ENCODE peak calls at places on chromosomes 12 and 14, in six cellular contexts. K is tibial artery; Y is omental fat pad; T is pancreas; P is right lobe of liver; H is activated CD8-positive, alpha-beta T cell treated with anti-CD3 and anti-CD28 coated beads for 36 hours. S is an unnamed sample.

GRCh38 chr14:58832010-58832409 is 194.2 kb downstream of the DACT1 start:
- DNase-seq in K (no peak), Y (no peak), T (no peak), P (no peak), H (no peak), S (no peak)

GRCh38 chr12:64097346-64098105 is 124.6 kb downstream of the KICS2 start:
- DNase-seq in K (no peak), Y (no peak), T (no peak), P (no peak), H (no peak), S (no peak)

GRCh38 chr14:35295845-35296161 is 3.6 kb downstream of the PSMA6 start:
- DNase-seq in K (no peak), Y (no peak), T (no peak), P (no peak), H (no peak), S (no peak)

GRCh38 chr12:124940393-124941169 is 26.1 kb upstream of the UBC start:
- DNase-seq in K (peak), Y (peak), T (peak), P (peak), H (peak), S (peak)

GRCh38 chr12:66688836-66689439 is 10.1 kb upstream of the GRIP1 start:
- DNase-seq in K (no peak), Y (no peak), T (peak), P (no peak), H (peak), S (peak)

GRCh38 chr14:101505216-101505970 is 55.9 kb upstream of the DIO3 start:
- DNase-seq in K (peak), Y (no peak), T (peak), P (peak), H (no peak), S (no peak)

GRCh38 chr12:6346235-6346832 is 4.5 kb upstream of the TNFRSF1A start:
- DNase-seq in K (no peak), Y (no peak), T (no peak), P (no peak), H (no peak), S (no peak)

GRCh38 chr14:101476258-101476930 is 84.9 kb upstream of the DIO3 start:
- DNase-seq in K (peak), Y (peak), T (peak), P (peak), H (no peak), S (no peak)

GRCh38 chr12:2335517-2335916 is 282.7 kb downstream of the CACNA1C start:
- DNase-seq in K (no peak), Y (no peak), T (no peak), P (no peak), H (no peak), S (no peak)

GRCh38 chr12:4909734-4910501 is at the start of gene KCNA1:
- DNase-seq in K (no peak), Y (no peak), T (no peak), P (no peak), H (no peak), S (no peak)

GRCh38 chr12:93109794-93110203 is 180.7 kb upstream of the EEA1 start:
- DNase-seq in K (no peak), Y (no peak), T (no peak), P (no peak), H (peak), S (no peak)

GRCh38 chr12:29752121-29752520 is 31.6 kb downstream of the TMTC1 start:
- DNase-seq in K (no peak), Y (no peak), T (no peak), P (no peak), H (no peak), S (no peak)

GRCh38 chr12:115337693-115338543 is 653.9 kb upstream of the TBX3 start:
- DNase-seq in K (peak), Y (no peak), T (no peak), P (no peak), H (no peak), S (no peak)

GRCh38 chr14:102239231-102239630 is 65.7 kb downstream of the MOK start:
- DNase-seq in K (no peak), Y (no peak), T (no peak), P (no peak), H (no peak), S (no peak)

GRCh38 chr14:28577711-28578131 is 188.9 kb upstream of the FOXG1 start:
- DNase-seq in K (no peak), Y (no peak), T (no peak), P (no peak), H (no peak), S (no peak)

GRCh38 chr14:102320033-102320660 is 601 bp downstream of the ZNF839 start:
- DNase-seq in K (peak), Y (no peak), T (peak), P (peak), H (peak), S (no peak)

GRCh38 chr14:100653409-100653808 is 66.2 kb upstream of the BEGAIN start:
- DNase-seq in K (no peak), Y (no peak), T (no peak), P (no peak), H (peak), S (no peak)

GRCh38 chr14:90198541-90198940 is 57.8 kb upstream of the PSMC1 start:
- DNase-seq in K (no peak), Y (no peak), T (no peak), P (no peak), H (no peak), S (no peak)

GRCh38 chr14:54211562-54212308 is 185.1 kb upstream of the CDKN3 start:
- DNase-seq in K (no peak), Y (no peak), T (no peak), P (no peak), H (no peak), S (no peak)

GRCh38 chr12:10673660-10674384 is at the start of gene STYK1:
- DNase-seq in K (peak), Y (peak), T (peak), P (no peak), H (peak), S (peak)

GRCh38 chr12:101042211-101042610 is 167.8 kb downstream of the SLC5A8 start:
- DNase-seq in K (no peak), Y (no peak), T (peak), P (no peak), H (no peak), S (no peak)

GRCh38 chr12:54631988-54632728 is 2.5 kb downstream of the LACRT start:
- DNase-seq in K (no peak), Y (no peak), T (peak), P (no peak), H (no peak), S (no peak)

GRCh38 chr12:55745361-55746146 is 2.6 kb downstream of the GDF11 start:
- DNase-seq in K (no peak), Y (no peak), T (no peak), P (no peak), H (no peak), S (peak)

GRCh38 chr14:56199976-56200577 is 81.9 kb downstream of the PELI2 start:
- DNase-seq in K (no peak), Y (no peak), T (no peak), P (no peak), H (no peak), S (no peak)

GRCh38 chr12:101829639-101830390 is 944 bp downstream of the GNPTAB start:
- DNase-seq in K (no peak), Y (no peak), T (peak), P (no peak), H (no peak), S (no peak)

GRCh38 chr12:52992699-52993557 is 13.3 kb upstream of the EIF4B start:
- DNase-seq in K (no peak), Y (no peak), T (no peak), P (no peak), H (no peak), S (no peak)

GRCh38 chr12:2414810-2415567 is 362.2 kb downstream of the CACNA1C start:
- DNase-seq in K (no peak), Y (no peak), T (no peak), P (no peak), H (no peak), S (no peak)

GRCh38 chr12:28390716-28391452 is 200.6 kb downstream of the CCDC91 start:
- DNase-seq in K (no peak), Y (no peak), T (no peak), P (no peak), H (no peak), S (no peak)

GRCh38 chr14:34676516-34677211 is 37.7 kb downstream of the CFL2 start:
- DNase-seq in K (no peak), Y (no peak), T (no peak), P (no peak), H (no peak), S (no peak)

GRCh38 chr14:93753647-93754046 is 34.6 kb downstream of the PRIMA1 start:
- DNase-seq in K (no peak), Y (no peak), T (no peak), P (no peak), H (no peak), S (no peak)

GRCh38 chr14:75518625-75519024 is 3.6 kb upstream of the BATF start:
- DNase-seq in K (no peak), Y (no peak), T (no peak), P (no peak), H (peak), S (no peak)

GRCh38 chr12:131896811-131897270 is 2.4 kb downstream of the ULK1 start:
- DNase-seq in K (no peak), Y (peak), T (no peak), P (no peak), H (no peak), S (no peak)

GRCh38 chr12:75480469-75480949 is at the start of gene GLIPR1:
- DNase-seq in K (peak), Y (peak), T (peak), P (peak), H (peak), S (peak)

GRCh38 chr12:92419201-92419600 is 273.6 kb upstream of the BTG1 start:
- DNase-seq in K (no peak), Y (no peak), T (no peak), P (no peak), H (no peak), S (no peak)

GRCh38 chr12:108856428-108857157 is 790 bp downstream of the SSH1 start:
- DNase-seq in K (peak), Y (no peak), T (peak), P (peak), H (peak), S (no peak)

GRCh38 chr12:22307811-22308210 is 26.7 kb downstream of the ST8SIA1 start:
- DNase-seq in K (no peak), Y (no peak), T (no peak), P (no peak), H (no peak), S (no peak)

GRCh38 chr14:68482772-68483395 is 310.0 kb downstream of the ZFP36L1 start:
- DNase-seq in K (no peak), Y (no peak), T (no peak), P (no peak), H (no peak), S (no peak)

GRCh38 chr14:49303952-49304516 is 282.1 kb downstream of the RPS29 start:
- DNase-seq in K (no peak), Y (no peak), T (no peak), P (no peak), H (peak), S (peak)

GRCh38 chr14:91878274-91878673 is 10.9 kb upstream of the TC2N start:
- DNase-seq in K (no peak), Y (no peak), T (no peak), P (no peak), H (no peak), S (no peak)
- TF ChIP-seq CTCF in K (no peak), Y (no peak), T (no peak), P (no peak), H (no peak), S (no peak)

DNA sequence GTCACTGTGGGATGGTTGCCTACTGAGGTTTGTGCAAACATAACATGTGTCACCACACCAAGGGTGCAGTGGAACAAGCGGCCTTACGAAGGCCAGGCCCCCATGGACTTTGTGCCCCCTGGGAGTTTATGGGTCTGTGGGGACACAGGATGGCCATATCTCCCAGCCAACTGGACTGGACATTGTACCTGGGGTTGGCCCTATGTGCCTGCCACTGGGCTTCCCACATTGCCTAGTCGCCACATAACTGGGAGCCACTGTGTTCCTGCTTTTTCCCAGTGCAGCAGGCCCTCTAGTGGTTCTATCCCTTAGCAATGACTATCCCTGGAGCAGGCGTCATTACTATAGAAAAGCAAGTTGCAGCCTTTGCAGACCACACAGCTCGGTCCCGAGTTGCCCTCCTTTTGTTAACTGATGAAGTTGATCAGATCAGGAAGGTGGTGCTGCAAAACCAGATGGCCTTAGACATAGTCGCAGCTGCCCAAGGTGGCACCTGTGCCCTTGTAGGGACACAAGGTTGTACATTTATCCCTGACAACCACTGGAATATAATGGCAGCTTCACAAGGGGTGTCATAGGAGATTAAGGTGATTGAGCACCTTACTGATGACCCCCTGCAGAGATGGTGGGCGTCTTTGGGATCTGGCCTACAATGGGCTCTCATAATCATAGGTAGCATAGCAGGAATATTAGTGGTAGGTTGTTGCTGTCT is 15.2 kb upstream of the RNASE12 start:
- DNase-seq in K (no peak), Y (no peak), T (no peak), P (peak), H (no peak), S (no peak)
- TF ChIP-seq CTCF in K (no peak), Y (no peak), T (no peak), P (peak), H (no peak), S (peak)

DNA sequence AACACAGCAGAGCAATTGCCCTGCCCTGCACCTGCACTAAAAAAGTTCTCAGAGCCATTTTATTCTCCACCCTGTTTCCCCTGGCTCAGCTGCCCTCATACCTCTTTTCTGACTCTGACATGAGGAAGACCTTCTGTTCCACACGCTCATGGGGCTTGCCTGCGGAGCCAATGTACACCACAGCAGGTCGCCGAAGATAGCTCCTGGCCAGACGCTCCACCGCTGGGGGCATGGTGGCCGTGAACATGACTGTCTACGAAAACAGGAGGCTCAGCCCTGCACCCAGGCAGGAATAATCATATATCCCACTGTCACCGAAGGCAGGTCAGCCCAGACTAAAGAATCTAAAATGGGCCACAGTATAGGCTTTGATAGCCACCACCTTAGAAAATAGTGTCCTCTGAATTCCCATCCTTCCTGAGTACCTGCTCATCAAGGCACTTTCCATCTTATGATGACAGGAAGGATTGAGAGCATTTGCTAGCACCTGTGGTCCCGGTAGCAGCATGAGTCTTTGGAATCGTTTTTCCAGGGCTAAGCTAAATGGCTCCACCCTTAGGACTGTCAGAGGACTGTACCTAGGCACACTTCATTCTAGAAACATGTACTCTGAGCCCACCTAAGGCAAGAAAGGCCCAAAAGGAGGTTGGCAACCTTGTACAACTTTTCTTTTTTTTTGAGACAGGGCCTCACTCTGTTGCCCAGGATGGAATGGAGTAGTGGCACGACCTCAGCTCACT is 14.2 kb downstream of the CACNB3 start:
- DNase-seq in K (no peak), Y (no peak), T (no peak), P (no peak), H (no peak), S (no peak)
- TF ChIP-seq CTCF in K (no peak), Y (no peak), T (no peak), P (no peak), H (no peak), S (no peak)

GRCh38 chr12:57548488-57548887 is 1.4 kb upstream of the KIF5A start:
- DNase-seq in K (no peak), Y (no peak), T (no peak), P (no peak), H (no peak), S (no peak)

GRCh38 chr12:57549203-57549908 is 488 bp upstream of the KIF5A start:
- DNase-seq in K (no peak), Y (no peak), T (no peak), P (no peak), H (no peak), S (no peak)

GRCh38 chr12:57551637-57552305 is 1.9 kb downstream of the KIF5A start:
- DNase-seq in K (no peak), Y (no peak), T (no peak), P (no peak), H (no peak), S (no peak)

GRCh38 chr12:57550628-57551549 is 1.0 kb downstream of the KIF5A start:
- DNase-seq in K (no peak), Y (no peak), T (no peak), P (no peak), H (no peak), S (no peak)

DNA sequence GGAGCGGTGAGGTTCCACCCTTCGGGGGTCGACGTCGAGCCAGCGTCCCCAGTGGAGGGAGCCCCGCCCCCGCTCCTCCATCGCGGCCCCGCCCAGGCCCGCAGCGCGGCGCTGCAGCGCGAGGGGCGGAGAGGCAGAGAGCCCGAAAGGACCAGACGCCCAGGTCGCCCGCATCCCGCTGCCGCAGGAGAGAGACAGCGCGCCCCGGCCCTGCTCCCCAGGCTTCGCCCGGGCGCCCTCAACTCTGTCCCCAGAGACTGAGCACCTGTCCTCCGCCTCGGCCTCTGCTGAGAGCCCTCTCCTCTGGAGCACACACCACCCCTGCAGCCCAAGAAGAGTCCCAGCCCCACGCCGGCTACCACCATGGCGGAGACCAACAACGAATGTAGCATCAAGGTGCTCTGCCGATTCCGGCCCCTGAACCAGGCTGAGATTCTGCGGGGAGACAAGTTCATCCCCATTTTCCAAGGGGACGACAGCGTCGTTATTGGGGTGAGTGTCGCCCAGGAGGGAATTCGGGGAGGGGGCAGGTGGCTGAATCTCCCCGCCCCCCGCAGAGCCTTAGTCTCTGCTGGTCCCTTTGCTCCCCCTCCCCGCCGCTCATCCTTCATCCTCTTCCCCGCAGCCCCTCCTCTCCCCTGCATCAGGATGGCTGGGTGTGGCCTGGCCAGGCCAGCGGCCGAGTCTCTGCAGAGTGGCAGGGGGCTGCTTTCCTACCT is at the start of gene KIF5A:
- DNase-seq in K (no peak), Y (no peak), T (no peak), P (no peak), H (peak), S (peak)
- TF ChIP-seq CTCF in K (no peak), Y (no peak), T (no peak), P (no peak), H (no peak), S (no peak)

GRCh38 chr12:25591132-25591531 is 38.0 kb upstream of the LMNTD1 start:
- DNase-seq in K (no peak), Y (no peak), T (no peak), P (no peak), H (no peak), S (no peak)
- TF ChIP-seq CTCF in K (no peak), Y (no peak), T (no peak), P (no peak), H (no peak), S (no peak)

GRCh38 chr12:7667025-7667575 is 1.4 kb upstream of the APOBEC1 start:
- DNase-seq in K (no peak), Y (no peak), T (no peak), P (no peak), H (no peak), S (no peak)
- TF ChIP-seq CTCF in K (no peak), Y (no peak), T (no peak), P (no peak), H (no peak), S (peak)

GRCh38 chr14:64844272-64844671 is 35.4 kb downstream of the SPTB start:
- DNase-seq in K (no peak), Y (no peak), T (no peak), P (no peak), H (no peak), S (no peak)

GRCh38 chr14:64844993-64845536 is 34.6 kb downstream of the SPTB start:
- DNase-seq in K (no peak), Y (no peak), T (no peak), P (no peak), H (no peak), S (no peak)

GRCh38 chr14:64841772-64842490 is 37.8 kb downstream of the SPTB start:
- DNase-seq in K (no peak), Y (no peak), T (no peak), P (no peak), H (no peak), S (no peak)

GRCh38 chr14:64838656-64839055 is 41.1 kb downstream of the SPTB start:
- DNase-seq in K (no peak), Y (no peak), T (no peak), P (no peak), H (no peak), S (no peak)

GRCh38 chr14:64841121-64841611 is 38.5 kb downstream of the SPTB start:
- DNase-seq in K (no peak), Y (no peak), T (no peak), P (no peak), H (no peak), S (no peak)
- TF ChIP-seq CTCF in K (no peak), Y (no peak), T (no peak), P (no peak), H (no peak), S (peak)